ENCODE peak calls at places on chromosomes 5 and 9, in six cellular contexts. O is iris pigment epithelial cell; Z is CD8-positive, alpha-beta T cell; H is substantia nigra; Y is fibroblast of the conjunctiva; P is GM23338. S is an unnamed sample.
A peak's percentile ranks its signal among the peaks of the same experiment; 100 is the strongest.

GRCh38 chr5:96582343-96582742 is 79.8 kb upstream of the CAST start:
- DNase-seq in O (no peak), P (no peak), Z (no peak), H (no peak), Y (no peak), S (no peak)

GRCh38 chr5:17817946-17818345 is 183.7 kb downstream of the TAF11L14 start:
- DNase-seq in P (no peak), Z (no peak), O (peak; percentile 64), H (no peak), Y (no peak), S (peak; percentile 17)

GRCh38 chr5:59367791-59368394 is 525.6 kb downstream of the PDE4D start:
- DNase-seq in H (peak; percentile 38), Y (peak; percentile 71), P (peak; percentile 78), O (peak; percentile 83), Z (peak; percentile 48), S (peak; percentile 25)

GRCh38 chr9:24487250-24487861 is 58.3 kb downstream of the IZUMO3 start:
- DNase-seq in H (no peak), O (no peak), Z (no peak), Y (peak; percentile 14), P (no peak), S (no peak)

GRCh38 chr5:139952464-139953070 is 90.5 kb downstream of the NRG2 start:
- DNase-seq in O (no peak), P (no peak), Y (no peak), H (no peak), Z (no peak), S (no peak)

GRCh38 chr9:107684224-107684623 is 194.7 kb upstream of the KLF4 start:
- DNase-seq in O (peak; percentile 82), Z (no peak), P (no peak), Y (no peak), H (no peak), S (no peak)

GRCh38 chr9:14320272-14321245 is 6.6 kb upstream of the NFIB start:
- DNase-seq in Y (peak; percentile 89), Z (no peak), H (peak; percentile 26), P (no peak), O (peak; percentile 97), S (no peak)

GRCh38 chr5:58357121-58357520 is 102.8 kb downstream of the PLK2 start:
- DNase-seq in P (no peak), Y (no peak), Z (no peak), H (no peak), O (peak; percentile 72), S (no peak)

GRCh38 chr5:33857037-33857436 is 34.8 kb downstream of the ADAMTS12 start:
- DNase-seq in Y (no peak), O (no peak), P (no peak), H (no peak), Z (no peak), S (no peak)

GRCh38 chr9:116059466-116059865 is 94.1 kb upstream of the PAPPA start:
- DNase-seq in P (no peak), H (no peak), Z (no peak), O (peak; percentile 62), Y (no peak), S (no peak)